ENCODE peak calls at places on chromosomes 2 and 18, in four cellular contexts. K, N, R and P are unnamed samples.

GRCh38 chr18:50194623-50195532 is at the start of gene MYO5B:
- DNase-seq in K (peak; percentile 27), N (peak; percentile 92), R (peak; percentile 88), P (no peak)

GRCh38 chr2:126673215-126673614 is 17.3 kb downstream of the GYPC start:
- DNase-seq in K (no peak), N (no peak), R (no peak), P (no peak)

GRCh38 chr2:45855374-45855773 is 203.9 kb downstream of the PRKCE start:
- DNase-seq in K (no peak), N (no peak), R (no peak), P (no peak)

GRCh38 chr2:16152928-16153753 is 212.8 kb downstream of the MYCN start:
- DNase-seq in K (no peak), N (no peak), R (no peak), P (no peak)

GRCh38 chr18:23133860-23134779 is 1.2 kb upstream of the CABLES1 start:
- DNase-seq in K (no peak), N (peak; percentile 67), R (peak; percentile 73), P (no peak)

GRCh38 chr2:168490015-168490874 is 34.2 kb downstream of the CERS6 start:
- DNase-seq in K (no peak), N (no peak), R (no peak), P (no peak)

GRCh38 chr2:16394072-16394985 is 271.3 kb downstream of the CYRIA start:
- DNase-seq in K (no peak), N (peak; percentile 30), R (no peak), P (no peak)

GRCh38 chr18:75157851-75158250 is 51.1 kb downstream of the PTGR3 start:
- DNase-seq in K (no peak), N (no peak), R (peak; percentile 20), P (no peak)

GRCh38 chr18:32770651-32771168 is 2.1 kb downstream of the KLHL14 start:
- DNase-seq in K (no peak), N (peak; percentile 11), R (peak; percentile 53), P (no peak)

GRCh38 chr2:237154050-237154638 is 68.5 kb downstream of the COPS8 start:
- DNase-seq in K (no peak), N (peak; percentile 45), R (peak; percentile 67), P (no peak)

GRCh38 chr2:134408386-134408785 is 154.5 kb downstream of the MGAT5 start:
- DNase-seq in K (no peak), N (no peak), R (no peak), P (no peak)

GRCh38 chr2:172079838-172080640 is 5.3 kb upstream of the DLX1 start:
- DNase-seq in K (no peak), N (no peak), R (no peak), P (no peak)

GRCh38 chr2:27961997-27962396 is 71.5 kb downstream of the BABAM2 start:
- DNase-seq in K (no peak), N (no peak), R (no peak), P (no peak)